ENCODE peak calls at places on chromosomes 13 and 19, in four cellular contexts. P is brain microvascular endothelial cell, X is aorta, W is GM23338. Z is an unnamed sample.
A peak's percentile ranks its signal among the peaks of the same experiment; 100 is the strongest.

GRCh38 chr13:79810671-79811070 is 329.7 kb downstream of the NDFIP2 start:
- DNase-seq in P (peak; percentile 29), W (peak; percentile 72), X (no peak), Z (peak; percentile 64)

GRCh38 chr19:4369888-4370260 is 26.5 kb downstream of the MPND start:
- DNase-seq in X (peak; percentile 71), P (no peak), W (peak; percentile 65), Z (peak; percentile 55)

GRCh38 chr13:110559429-110559943 is 2.0 kb downstream of the RAB20 start:
- DNase-seq in X (peak; percentile 76), W (no peak), P (peak; percentile 48), Z (peak; percentile 30)

GRCh38 chr13:37364024-37364423 is 234.5 kb downstream of the POSTN start:
- DNase-seq in X (no peak), W (no peak), P (no peak), Z (peak; percentile 64)

GRCh38 chr19:32651729-32652140 is 23.2 kb downstream of the ANKRD27 start:
- DNase-seq in X (no peak), P (peak; percentile 23), W (peak; percentile 81), Z (peak; percentile 34)

GRCh38 chr19:369876-370275 is 25.3 kb upstream of the MIER2 start:
- DNase-seq in P (no peak), W (no peak), X (peak; percentile 30), Z (no peak)

GRCh38 chr19:49997709-49998108 is 27.5 kb downstream of the VRK3 start:
- DNase-seq in P (peak; percentile 22), X (no peak), W (peak; percentile 85), Z (peak; percentile 30)

GRCh38 chr13:103883152-103883551 is 816.9 kb upstream of the SLC10A2 start:
- DNase-seq in P (peak; percentile 99), W (peak; percentile 84), X (peak; percentile 78), Z (peak; percentile 84)

GRCh38 chr13:87859261-87859660 is 188.1 kb downstream of the SLITRK5 start:
- DNase-seq in P (no peak), W (no peak), X (no peak), Z (no peak)

GRCh38 chr19:16327911-16328823 is 3.5 kb downstream of the KLF2 start:
- DNase-seq in W (no peak), P (no peak), X (peak; percentile 93), Z (peak; percentile 97)

GRCh38 chr19:32971012-32971595 is 654 bp downstream of the CEP89 start:
- DNase-seq in X (no peak), W (no peak), P (no peak), Z (no peak)

GRCh38 chr13:42740753-42741152 is 40.6 kb upstream of the FAM216B start:
- DNase-seq in X (peak; percentile 81), P (peak; percentile 31), W (peak; percentile 6), Z (no peak)

GRCh38 chr13:20191311-20191901 is 1.3 kb downstream of the GJB2 start:
- DNase-seq in P (no peak), W (peak; percentile 39), X (no peak), Z (peak; percentile 26)

GRCh38 chr13:36819811-36820140 is 754 bp downstream of the RFXAP start:
- DNase-seq in P (peak; percentile 10), W (peak; percentile 65), X (no peak), Z (peak; percentile 24)

GRCh38 chr13:35630551-35631275 is 154.2 kb upstream of the MAB21L1 start:
- DNase-seq in P (peak; percentile 30), X (no peak), W (peak; percentile 94), Z (peak; percentile 75)

GRCh38 chr19:58466089-58466759 is 656 bp upstream of the ZNF324 start:
- DNase-seq in X (no peak), W (no peak), P (no peak), Z (no peak)

GRCh38 chr13:49371943-49372636 is 71.8 kb downstream of the CAB39L start:
- DNase-seq in P (no peak), W (no peak), X (no peak), Z (no peak)

GRCh38 chr13:111951982-111952565 is 114.9 kb upstream of the SOX1 start:
- DNase-seq in W (no peak), X (no peak), P (no peak), Z (no peak)

GRCh38 chr13:39379667-39380655 is 223.0 kb downstream of the LHFPL6 start:
- DNase-seq in W (no peak), P (no peak), X (no peak), Z (no peak)

GRCh38 chr19:50167314-50167721 is 4.2 kb upstream of the IZUMO2 start:
- DNase-seq in X (no peak), P (no peak), W (peak; percentile 12), Z (no peak)

GRCh38 chr13:78596701-78597550 is 6.4 kb downstream of the POU4F1 start:
- DNase-seq in X (no peak), P (no peak), W (peak; percentile 71), Z (no peak)

GRCh38 chr13:78593129-78593528 is 10.2 kb downstream of the POU4F1 start:
- DNase-seq in W (no peak), P (no peak), X (no peak), Z (no peak)

GRCh38 chr13:78595458-78595818 is 7.9 kb downstream of the POU4F1 start:
- DNase-seq in X (no peak), W (peak; percentile 67), P (no peak), Z (no peak)

GRCh38 chr13:78595819-78596700 is 7.3 kb downstream of the POU4F1 start:
- DNase-seq in P (no peak), X (no peak), W (peak; percentile 75), Z (no peak)

DNA sequence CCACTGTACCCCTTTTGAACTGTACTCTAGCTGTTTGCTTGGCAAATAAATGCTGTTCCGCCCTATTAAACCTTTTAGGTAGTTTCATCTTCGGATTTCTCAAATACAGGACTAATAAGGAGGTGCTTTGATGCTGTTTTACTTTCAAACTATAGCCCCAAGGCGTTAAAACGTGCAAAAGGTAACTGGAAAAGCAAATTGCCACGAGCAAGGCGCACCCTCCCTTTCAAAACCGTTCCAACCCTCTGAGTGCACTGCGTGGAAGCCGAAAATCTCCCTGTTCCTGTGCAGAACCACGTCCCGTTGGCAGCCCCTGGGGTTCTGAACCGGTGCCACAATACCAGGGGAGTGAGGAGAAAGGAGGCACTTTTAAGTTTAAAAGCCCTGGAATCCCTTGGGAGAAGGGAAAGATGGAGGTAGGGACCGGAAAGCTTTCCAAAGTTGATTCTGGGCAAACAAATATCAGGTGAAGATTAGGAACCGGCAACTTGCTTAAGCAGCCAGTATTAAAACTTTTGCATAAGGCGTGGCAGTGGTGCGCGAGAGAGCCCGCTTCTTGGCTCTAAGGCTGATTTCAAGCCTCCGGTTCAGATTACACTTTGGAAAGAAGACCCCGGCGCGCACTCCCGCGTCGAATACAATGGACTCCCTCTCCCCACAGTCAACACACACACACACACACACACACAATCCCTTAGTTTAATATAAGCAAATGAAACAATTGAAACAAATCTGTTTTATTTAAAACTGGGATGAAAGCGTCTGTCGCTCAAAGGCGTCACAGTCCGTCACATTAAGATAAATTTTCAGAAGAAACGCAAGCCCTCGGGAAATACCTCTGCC is 9.5 kb downstream of the POU4F1 start:
- DNase-seq in X (no peak), P (no peak), W (peak; percentile 87), Z (no peak)
- H3K4me3 ChIP-seq in X (no peak overlapping the region), P (no peak overlapping the region), W (peak overlapping the region; percentile 57), Z (no peak overlapping the region)

GRCh38 chr19:2856457-2857055 is 10.6 kb upstream of the ZNF556 start:
- DNase-seq in W (no peak), P (no peak), X (no peak), Z (no peak)

GRCh38 chr19:2852598-2852997 is 11.3 kb downstream of the ZNF555 start:
- DNase-seq in W (peak; percentile 34), X (no peak), P (no peak), Z (no peak)

GRCh38 chr19:2854849-2855248 is 12.3 kb upstream of the ZNF556 start:
- DNase-seq in X (no peak), P (no peak), W (no peak), Z (no peak)

GRCh38 chr19:2850256-2850925 is 9.1 kb downstream of the ZNF555 start:
- DNase-seq in P (no peak), W (no peak), X (no peak), Z (no peak)

DNA sequence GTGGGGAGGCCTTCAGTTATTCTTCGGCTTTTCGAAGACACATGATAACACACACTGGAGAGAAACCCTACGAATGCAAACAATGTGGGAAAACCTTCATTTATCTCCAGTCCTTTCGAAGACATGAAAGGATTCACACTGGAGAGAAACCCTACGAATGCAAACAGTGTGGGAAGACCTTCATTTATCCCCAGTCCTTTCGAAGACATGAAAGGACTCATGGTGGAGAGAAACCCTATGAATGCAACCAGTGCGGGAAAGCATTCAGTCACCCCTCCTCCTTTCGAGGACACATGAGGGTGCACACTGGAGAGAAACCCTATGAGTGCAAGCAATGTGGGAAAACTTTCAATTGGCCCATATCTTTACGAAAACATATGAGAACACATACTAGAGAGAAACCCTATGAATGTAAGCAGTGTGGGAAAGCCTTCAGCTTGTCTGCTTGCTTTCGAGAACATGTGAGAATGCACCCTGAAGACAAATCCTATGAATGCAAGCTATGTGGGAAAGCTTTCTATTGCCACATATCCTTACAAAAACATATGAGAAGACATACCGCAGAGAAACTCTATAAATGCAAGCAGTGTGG is 11.8 kb downstream of the ZNF555 start:
- DNase-seq in P (no peak), W (no peak), X (no peak), Z (no peak)
- H3K4me3 ChIP-seq in P (no peak overlapping the region), W (peak overlapping the region; percentile 15), X (no peak overlapping the region), Z (no peak overlapping the region)

DNA sequence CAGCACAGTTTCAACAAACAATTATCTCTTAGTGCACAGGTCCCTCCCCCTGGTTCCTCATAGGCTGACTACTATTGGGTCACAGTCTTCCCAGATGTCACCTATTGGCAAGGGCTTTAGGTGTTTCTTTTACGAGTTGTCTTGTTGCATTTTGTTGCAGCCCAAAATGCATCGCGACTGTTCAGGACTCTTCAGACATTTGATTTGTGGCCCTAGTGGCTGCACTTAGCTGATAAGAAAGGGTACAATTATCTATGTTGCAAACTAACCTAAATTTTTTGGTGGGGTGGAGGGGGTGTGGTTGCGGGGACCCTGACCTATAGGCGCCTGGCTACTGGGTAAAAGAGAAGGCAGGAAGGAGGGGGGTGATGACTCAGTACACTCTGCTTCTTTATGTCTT is 29.1 kb upstream of the ZNF714 start:
- DNase-seq in X (no peak), P (no peak), W (no peak), Z (no peak)
- H3K4me3 ChIP-seq in X (no peak overlapping the region), P (no peak overlapping the region), W (no peak overlapping the region), Z (no peak overlapping the region)

GRCh38 chr13:25660996-25661395 is 289.2 kb downstream of the ATP8A2 start:
- DNase-seq in P (no peak), W (peak; percentile 22), X (no peak), Z (no peak)
- H3K4me3 ChIP-seq in P (no peak overlapping the region), W (no peak overlapping the region), X (no peak overlapping the region), Z (no peak overlapping the region)

DNA sequence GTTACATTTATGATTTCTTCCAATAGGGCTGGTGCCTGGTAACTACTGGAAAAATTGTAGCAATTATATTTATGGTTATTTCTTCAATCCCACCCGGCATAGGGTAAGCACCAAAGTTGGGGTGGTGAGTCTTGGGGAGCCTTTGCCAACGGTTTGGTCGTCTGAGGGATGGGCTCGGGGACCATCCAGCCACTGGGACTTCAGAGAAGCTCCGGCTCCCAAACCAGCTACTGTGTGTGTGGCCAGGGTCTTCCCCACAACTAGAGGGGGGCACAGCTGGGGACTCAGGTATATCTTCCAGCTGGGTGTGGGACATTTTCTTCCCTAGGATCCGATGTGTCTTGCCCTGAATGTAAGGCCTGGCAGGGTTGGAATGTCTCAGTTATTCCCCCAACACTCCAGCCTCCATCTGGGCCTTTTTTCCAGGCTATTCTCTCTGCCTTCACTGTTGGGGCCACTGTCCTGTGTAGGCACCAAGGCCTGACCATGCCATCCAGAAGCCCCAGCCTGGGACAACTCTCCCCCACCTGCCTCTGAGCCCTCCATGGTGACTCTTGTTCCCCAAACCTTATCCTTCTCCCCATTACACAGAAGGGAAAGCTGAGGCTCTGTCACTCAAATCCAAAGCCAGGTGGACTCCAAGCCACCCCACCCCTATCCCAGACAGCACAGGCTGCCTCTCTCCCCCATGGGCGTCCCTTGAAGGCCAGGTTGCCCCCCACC is 1.1 kb upstream of the IFI30 start:
- DNase-seq in W (no peak), P (no peak), X (no peak), Z (no peak)
- H3K4me3 ChIP-seq in W (no peak overlapping the region), P (no peak overlapping the region), X (no peak overlapping the region), Z (no peak overlapping the region)

GRCh38 chr19:48918071-48918470 is 15.4 kb upstream of the DHDH start:
- DNase-seq in X (no peak), P (no peak), W (no peak), Z (no peak)
- H3K4me3 ChIP-seq in X (no peak overlapping the region), P (no peak overlapping the region), W (no peak overlapping the region), Z (no peak overlapping the region)

Z was measured in cardiac muscle cell.